ENCODE peak calls at places on chromosomes 1 and 21, in nine cellular contexts. C is RWPE2, H is fibroblast of lung, Q is fibroblast of mammary gland, Z is bronchial epithelial cell, F is AG09309, G is ovary, Y is WTC11, R is progenitor cell of endocrine pancreas. T is an unnamed sample.

GRCh38 chr1:235070819-235071218 is 57.8 kb downstream of the TOMM20 start:
- DNase-seq in R (no peak), H (no peak), C (no peak), Y (no peak), F (no peak), G (no peak), Q (no peak), Z (no peak), T (no peak)

GRCh38 chr21:45723049-45723958 is 79.8 kb downstream of the PCBP3 start:
- DNase-seq in Z (no peak), C (no peak), H (no peak), R (no peak), F (no peak), G (no peak), Q (no peak), Y (no peak), T (no peak)

GRCh38 chr1:32014199-32014936 is 700 bp downstream of the KHDRBS1 start:
- DNase-seq in Q (peak; percentile 45), Z (peak; percentile 30), F (no peak), H (peak; percentile 49), Y (peak; percentile 30), R (peak; percentile 24), C (no peak), G (peak; percentile 69), T (no peak)

GRCh38 chr21:34815831-34816700 is 147.3 kb downstream of the CLIC6 start:
- DNase-seq in F (no peak), C (no peak), Q (no peak), R (no peak), H (no peak), Z (no peak), Y (no peak), G (no peak), T (no peak)

GRCh38 chr1:23701996-23702395 is 10.4 kb downstream of the RPL11 start:
- DNase-seq in C (no peak), H (peak; percentile 19), F (no peak), G (no peak), Q (peak; percentile 40), R (no peak), Z (no peak), Y (no peak), T (no peak)

GRCh38 chr1:66283583-66284041 is 250.3 kb upstream of the SGIP1 start:
- DNase-seq in C (no peak), G (no peak), Q (peak; percentile 68), Y (no peak), R (no peak), H (no peak), F (no peak), Z (peak; percentile 81), T (no peak)

GRCh38 chr1:9400425-9401079 is 107.9 kb downstream of the SPSB1 start:
- DNase-seq in Y (no peak), R (no peak), F (no peak), C (peak; percentile 59), G (no peak), H (no peak), Q (no peak), Z (no peak), T (no peak)

GRCh38 chr1:229563241-229563640 is 4.7 kb upstream of the ABCB10 start:
- DNase-seq in F (no peak), C (no peak), Y (peak; percentile 26), Q (no peak), G (no peak), R (no peak), Z (no peak), H (no peak), T (no peak)

GRCh38 chr1:204872262-204872881 is 1.7 kb downstream of the NFASC start:
- DNase-seq in C (no peak), Y (no peak), Q (peak; percentile 50), G (no peak), Z (no peak), R (no peak), H (no peak), F (peak; percentile 41), T (no peak)

GRCh38 chr1:41666991-41667631 is 182.6 kb upstream of the EDN2 start:
- DNase-seq in F (no peak), Q (peak; percentile 53), Z (peak; percentile 72), Y (no peak), C (no peak), G (no peak), R (no peak), H (no peak), T (no peak)

GRCh38 chr1:14810631-14811325 is 212.3 kb downstream of the KAZN start:
- DNase-seq in R (no peak), Q (peak; percentile 17), C (no peak), G (no peak), H (no peak), Z (no peak), F (peak; percentile 20), Y (no peak), T (no peak)

GRCh38 chr1:46425740-46426139 is 31.6 kb downstream of the FAAH start:
- DNase-seq in Q (no peak), Y (no peak), C (no peak), F (no peak), G (no peak), Z (no peak), R (no peak), H (no peak), T (no peak)

GRCh38 chr1:150927629-150928028 is 1.5 kb downstream of the SETDB1 start:
- DNase-seq in F (no peak), C (no peak), Z (no peak), H (no peak), G (no peak), R (no peak), Y (no peak), Q (no peak), T (no peak)

GRCh38 chr1:29455781-29456180 is 219.5 kb downstream of the PTPRU start:
- DNase-seq in C (no peak), G (no peak), R (no peak), Q (no peak), F (no peak), Y (no peak), H (no peak), Z (no peak), T (no peak)

GRCh38 chr1:29452463-29453230 is 216.3 kb downstream of the PTPRU start:
- DNase-seq in H (no peak), C (no peak), G (peak; percentile 27), Y (no peak), Z (no peak), Q (no peak), F (no peak), R (no peak), T (no peak)

GRCh38 chr1:29456685-29457084 is 220.4 kb downstream of the PTPRU start:
- DNase-seq in C (no peak), Y (no peak), R (no peak), G (no peak), F (no peak), Q (no peak), Z (no peak), H (no peak), T (no peak)

GRCh38 chr1:29454616-29455380 is 218.5 kb downstream of the PTPRU start:
- DNase-seq in G (no peak), F (no peak), Q (no peak), Y (no peak), R (no peak), C (no peak), H (no peak), Z (no peak), T (no peak)

GRCh38 chr1:29453502-29454240 is 217.3 kb downstream of the PTPRU start:
- DNase-seq in Z (peak; percentile 43), R (no peak), G (no peak), C (no peak), Q (peak; percentile 53), Y (peak; percentile 38), H (peak; percentile 62), F (peak; percentile 5), T (peak; percentile 2)
- TF ChIP-seq CTCF in Z (peak; percentile 35), R (peak; percentile 51), G (no peak), C (peak; percentile 20), Q (peak; percentile 20), Y (peak; percentile 27), H (peak; percentile 23), F (no peak), T (peak; percentile 42)

DNA sequence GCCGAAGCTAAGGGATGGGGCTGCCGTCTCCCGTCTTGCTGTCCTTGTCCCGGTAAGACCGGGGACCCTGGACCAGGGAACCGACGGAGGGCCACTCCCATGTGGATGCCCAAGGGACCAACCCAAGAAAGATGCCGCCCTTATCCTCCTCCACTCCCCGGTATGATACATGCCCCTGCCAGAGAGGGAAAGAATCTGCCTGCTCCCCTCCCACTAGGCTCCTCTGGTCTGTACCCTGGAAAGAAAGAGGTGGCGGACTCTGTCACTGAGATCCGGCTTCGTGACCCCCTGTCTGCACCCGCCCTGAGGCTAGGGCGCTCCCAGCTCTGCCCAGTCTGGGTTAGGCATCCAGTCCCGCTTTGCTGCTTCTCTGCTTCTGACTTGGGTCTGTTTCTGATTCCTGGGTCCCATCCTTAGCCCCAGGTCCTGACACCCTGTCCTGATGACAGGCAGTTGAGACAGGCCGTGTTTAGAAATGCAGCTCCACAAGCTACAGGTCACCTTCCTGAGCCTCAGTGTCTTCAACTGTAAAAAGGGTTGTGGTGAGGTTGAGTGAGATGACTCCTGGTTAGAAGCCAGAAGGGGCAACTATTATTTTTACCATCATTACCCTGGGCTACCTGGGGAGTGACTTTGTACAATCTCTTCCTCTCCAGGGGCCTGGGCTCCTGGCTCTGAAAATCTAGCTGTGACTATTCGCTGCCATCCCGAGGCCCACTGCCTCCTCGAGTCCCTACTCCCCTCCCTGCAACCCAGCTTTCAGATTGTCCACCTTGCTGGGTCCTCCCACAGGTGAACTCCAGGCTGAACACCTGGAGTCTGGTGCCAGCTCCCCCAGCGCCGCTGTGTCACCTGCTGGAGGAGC is 3.7 kb downstream of the MATN1 start:
- DNase-seq in Z (peak; percentile 35), F (no peak), Q (peak; percentile 49), Y (no peak), C (no peak), H (peak; percentile 60), G (peak; percentile 53), R (no peak), T (no peak)
- TF ChIP-seq CTCF in Z (no peak), F (no peak), Q (no peak), Y (no peak), C (peak; percentile 63), H (no peak), G (no peak), R (no peak), T (no peak)

GRCh38 chr1:33572387-33572786 is 99.9 kb downstream of the ZSCAN20 start:
- DNase-seq in Q (no peak), F (no peak), Y (no peak), G (no peak), C (no peak), R (no peak), Z (no peak), H (no peak), T (no peak)
- TF ChIP-seq CTCF in Q (no peak), F (no peak), Y (no peak), G (no peak), C (no peak), R (no peak), Z (no peak), H (no peak), T (no peak)

GRCh38 chr1:6393400-6394187 is at the start of gene ACOT7:
- DNase-seq in C (peak; percentile 87), F (peak; percentile 29), R (peak; percentile 67), Y (peak; percentile 89), G (peak; percentile 88), Q (peak; percentile 75), H (peak; percentile 82), Z (peak; percentile 71), T (peak; percentile 44)
- TF ChIP-seq CTCF in C (peak; percentile 20), F (peak; percentile 27), R (no peak), Y (no peak), G (no peak), Q (peak; percentile 17), H (peak; percentile 22), Z (peak; percentile 49), T (peak; percentile 31)

GRCh38 chr21:43752758-43753438 is 23.2 kb downstream of the CSTB start:
- DNase-seq in Q (no peak), G (peak; percentile 41), F (no peak), H (peak; percentile 36), Z (no peak), R (no peak), Y (no peak), C (no peak), T (no peak)
- TF ChIP-seq CTCF in Q (no peak), G (no peak), F (no peak), H (no peak), Z (no peak), R (no peak), Y (no peak), C (no peak), T (no peak)

T was measured in BJ.